ENCODE peak calls at places on chromosomes 2 and 18, in eight cellular contexts. C is cardiac muscle cell, P is fibroblast of lung, Q is K562, Z is suprapubic skin, G is left ventricle myocardium inferior, A is heart left ventricle, L is A549. K is an unnamed sample.

GRCh38 chr2:1581965-1582625 is 162.2 kb downstream of the PXDN start:
- DNase-seq in C (no peak), P (no peak), Q (no peak), Z (no peak), G (no peak), A (peak; percentile 11), L (no peak), K (no peak)

GRCh38 chr2:151757861-151758260 is 23.6 kb upstream of the NEB start:
- DNase-seq in C (no peak), P (no peak), Q (no peak), Z (no peak), G (no peak), A (no peak), L (no peak), K (no peak)

GRCh38 chr2:43478423-43479086 is 117.3 kb downstream of the THADA start:
- DNase-seq in C (no peak), P (no peak), Q (no peak), Z (no peak), G (no peak), A (no peak), L (peak; percentile 63), K (no peak)

GRCh38 chr2:3154146-3154545 is 223.5 kb downstream of the EIPR1 start:
- DNase-seq in C (no peak), P (no peak), Q (no peak), Z (no peak), G (no peak), A (no peak), L (no peak), K (no peak)

GRCh38 chr18:45110577-45111506 is 430.2 kb downstream of the SETBP1 start:
- DNase-seq in C (no peak), P (no peak), Q (no peak), Z (peak; percentile 77), G (peak; percentile 51), A (peak; percentile 29), L (no peak), K (peak; percentile 6)

GRCh38 chr2:217970206-217970605 is 32.6 kb downstream of the TNS1 start:
- DNase-seq in C (no peak), P (peak; percentile 22), Q (no peak), Z (no peak), G (no peak), A (no peak), L (no peak), K (no peak)

GRCh38 chr2:42858140-42859005 is 66.0 kb upstream of the HAAO start:
- DNase-seq in C (no peak), P (no peak), Q (no peak), Z (no peak), G (no peak), A (no peak), L (no peak), K (no peak)

GRCh38 chr2:229376866-229377265 is 105.8 kb upstream of the PID1 start:
- DNase-seq in C (no peak), P (no peak), Q (no peak), Z (no peak), G (no peak), A (no peak), L (peak; percentile 16), K (no peak)

GRCh38 chr18:57561728-57562423 is 24.6 kb downstream of the FECH start:
- DNase-seq in C (peak; percentile 66), P (peak; percentile 67), Q (peak; percentile 52), Z (no peak), G (no peak), A (no peak), L (peak; percentile 32), K (no peak)

GRCh38 chr2:138373993-138374408 is 127.6 kb upstream of the SPOPL start:
- DNase-seq in C (peak; percentile 46), P (peak; percentile 69), Q (peak; percentile 42), Z (no peak), G (no peak), A (no peak), L (peak; percentile 49), K (no peak)

GRCh38 chr2:62140785-62141740 is 54.9 kb upstream of the B3GNT2 start:
- DNase-seq in C (no peak), P (no peak), Q (no peak), Z (no peak), G (no peak), A (no peak), L (no peak), K (no peak)

DNA sequence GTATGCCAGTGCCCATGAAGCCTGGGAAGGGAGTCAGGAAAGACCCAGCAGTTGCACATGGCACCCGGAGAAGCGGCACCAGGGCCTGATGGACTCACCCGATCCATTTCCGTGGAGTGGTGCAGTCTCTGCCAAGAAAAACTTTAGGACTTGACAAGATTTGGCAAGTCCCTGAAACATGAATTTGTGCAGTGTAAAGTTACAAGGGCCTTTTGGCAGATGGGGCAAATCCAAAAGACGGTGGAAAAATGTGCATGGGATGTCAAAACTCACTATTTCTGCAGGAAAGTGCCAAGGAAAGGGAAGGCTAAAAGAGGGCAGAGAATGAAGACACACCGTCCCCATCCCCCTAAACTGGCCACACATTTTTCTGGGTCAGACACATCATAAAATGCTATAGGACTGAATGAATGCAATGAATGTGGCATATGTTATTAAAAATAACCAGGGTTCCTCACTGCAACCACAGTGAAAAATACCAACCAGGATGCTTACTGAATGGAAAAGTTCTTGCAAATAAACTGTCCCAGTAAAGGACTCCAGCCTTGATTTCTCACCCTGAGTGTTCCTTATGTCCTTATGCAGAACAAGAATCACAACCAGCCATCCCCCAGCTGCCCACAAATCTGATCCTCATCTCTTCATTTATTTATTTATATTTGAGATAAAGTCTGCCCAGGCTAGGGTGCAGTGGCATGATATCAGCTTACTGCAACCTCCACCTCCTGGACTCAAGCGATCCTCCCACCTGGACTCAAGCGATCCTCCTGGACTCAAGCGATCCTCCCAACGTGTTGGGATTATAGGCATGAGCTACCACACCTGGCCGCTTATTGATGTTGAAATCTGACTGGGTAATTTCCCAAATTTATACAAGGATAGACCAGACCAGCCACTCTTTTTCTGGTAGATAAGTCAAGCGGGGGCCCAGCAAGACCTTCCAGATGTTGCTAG is 173.7 kb upstream of the SIX2 start:
- DNase-seq in C (no peak), P (peak; percentile 88), Q (no peak), Z (no peak), G (no peak), A (no peak), L (no peak), K (no peak)
- H3K4me1 ChIP-seq in C (no peaks in the 10 kb centered on the region), P (peaks cover 6% of the 10 kb centered on the region), Q (no peaks in the 10 kb centered on the region), Z (no peaks in the 10 kb centered on the region), G (no peaks in the 10 kb centered on the region), A (no peaks in the 10 kb centered on the region), L (peaks cover 7% of the 10 kb centered on the region), K (no peaks in the 10 kb centered on the region)

DNA sequence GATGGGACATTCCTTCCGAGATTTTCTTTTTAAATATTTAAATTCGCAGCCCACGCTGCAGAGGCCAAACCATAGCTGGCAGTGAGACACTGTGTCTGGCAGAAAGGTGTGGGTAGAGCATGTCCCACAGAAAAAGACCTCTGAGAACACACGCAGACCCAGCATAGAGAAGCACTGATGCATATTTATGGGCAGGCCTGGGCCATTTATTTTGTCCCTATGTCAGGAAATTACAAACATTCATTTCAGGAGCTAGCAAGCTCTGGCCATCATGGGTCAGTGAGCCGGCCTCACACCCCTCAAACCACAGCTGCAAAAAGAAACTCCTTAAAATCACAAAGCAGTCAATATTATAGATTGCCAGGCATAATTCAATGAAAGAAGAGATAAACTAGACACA is 46.2 kb downstream of the STK39 start:
- DNase-seq in C (no peak), P (no peak), Q (no peak), Z (no peak), G (no peak), A (no peak), L (no peak), K (no peak)
- H3K4me1 ChIP-seq in C (peaks cover 32% of the 10 kb centered on the region), P (peaks cover 5% of the 10 kb centered on the region), Q (no peaks in the 10 kb centered on the region), Z (peaks cover 8% of the 10 kb centered on the region), G (peaks cover 47% of the 10 kb centered on the region), A (peaks cover 16% of the 10 kb centered on the region), L (peaks cover 15% of the 10 kb centered on the region), K (peaks cover 10% of the 10 kb centered on the region)

GRCh38 chr2:176646033-176646615 is 376.9 kb downstream of the MTX2 start:
- DNase-seq in C (no peak), P (no peak), Q (no peak), Z (no peak), G (no peak), A (no peak), L (no peak), K (no peak)
- H3K4me1 ChIP-seq in C (no peaks in the 10 kb centered on the region), P (no peaks in the 10 kb centered on the region), Q (no peaks in the 10 kb centered on the region), Z (no peaks in the 10 kb centered on the region), G (no peaks in the 10 kb centered on the region), A (no peaks in the 10 kb centered on the region), L (no peaks in the 10 kb centered on the region), K (no peaks in the 10 kb centered on the region)

GRCh38 chr2:226763320-226763719 is 36.3 kb downstream of the IRS1 start:
- DNase-seq in C (no peak), P (no peak), Q (no peak), Z (no peak), G (no peak), A (no peak), L (no peak), K (peak; percentile 21)

GRCh38 chr2:226758886-226759660 is 40.5 kb downstream of the IRS1 start:
- DNase-seq in C (no peak), P (peak; percentile 94), Q (no peak), Z (no peak), G (no peak), A (no peak), L (no peak), K (peak; percentile 60)

GRCh38 chr2:226759768-226760167 is 39.9 kb downstream of the IRS1 start:
- DNase-seq in C (no peak), P (no peak), Q (no peak), Z (no peak), G (no peak), A (no peak), L (no peak), K (peak; percentile 14)

GRCh38 chr2:226761195-226761583 is 38.4 kb downstream of the IRS1 start:
- DNase-seq in C (no peak), P (no peak), Q (no peak), Z (no peak), G (no peak), A (no peak), L (no peak), K (no peak)

GRCh38 chr2:226760412-226761194 is 39.0 kb downstream of the IRS1 start:
- DNase-seq in C (no peak), P (peak; percentile 94), Q (no peak), Z (no peak), G (no peak), A (no peak), L (no peak), K (no peak)
- H3K4me1 ChIP-seq in C (peaks cover 28% of the 10 kb centered on the region), P (peaks cover 38% of the 10 kb centered on the region), Q (no peaks in the 10 kb centered on the region), Z (peaks cover 20% of the 10 kb centered on the region), G (peaks cover 71% of the 10 kb centered on the region), A (peaks cover 59% of the 10 kb centered on the region), L (peaks cover 58% of the 10 kb centered on the region), K (peaks cover 81% of the 10 kb centered on the region)

DNA sequence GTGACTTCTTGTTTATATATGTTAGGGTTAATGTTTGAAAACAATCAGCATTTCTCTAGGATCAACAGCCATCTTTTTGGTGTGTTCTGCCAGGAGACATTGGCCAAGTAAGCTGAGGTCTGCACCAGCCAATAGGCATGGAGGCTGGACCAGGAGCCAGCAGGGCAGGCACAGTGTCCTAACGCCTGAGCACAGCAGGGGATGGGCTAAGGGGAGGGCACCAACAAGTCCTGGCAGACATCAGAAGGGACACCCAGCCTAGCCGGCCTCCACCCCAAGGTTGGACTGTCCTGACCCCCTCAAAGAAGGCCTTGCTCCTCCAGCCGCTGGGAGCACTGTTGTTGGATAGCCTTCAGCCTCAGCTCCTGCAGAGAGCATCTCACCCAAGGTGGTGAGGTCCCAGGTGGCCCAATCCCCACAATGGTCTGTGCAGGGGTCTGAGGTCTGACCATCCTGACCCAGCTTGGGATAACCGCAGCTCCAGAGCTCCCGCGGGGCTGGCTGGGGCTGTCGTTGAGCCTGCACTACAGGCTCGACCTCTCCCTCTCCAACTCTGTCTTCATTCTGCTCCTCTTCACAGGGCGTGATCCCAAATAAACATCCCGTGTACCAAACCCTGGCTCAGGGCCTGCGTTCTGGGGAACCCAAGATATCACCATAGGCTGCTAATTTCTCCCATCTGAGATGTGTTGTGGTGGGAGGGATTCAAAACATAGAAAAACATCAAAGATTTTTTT is 8.1 kb downstream of the TEX44 start:
- DNase-seq in C (no peak), P (no peak), Q (no peak), Z (no peak), G (no peak), A (no peak), L (no peak), K (no peak)
- H3K4me1 ChIP-seq in C (peaks cover 17% of the 10 kb centered on the region), P (peaks cover 15% of the 10 kb centered on the region), Q (peaks cover 22% of the 10 kb centered on the region), Z (peaks cover 72% of the 10 kb centered on the region), G (peaks cover 50% of the 10 kb centered on the region), A (peaks cover 41% of the 10 kb centered on the region), L (peaks cover 32% of the 10 kb centered on the region), K (peaks cover 22% of the 10 kb centered on the region)